ENCODE peak calls at places on chromosomes 4 and X, in ten cellular contexts. M, R, E, B, V, N, X, Z, C and T are unnamed samples.

GRCh38 chrX:135543924-135544323 is 23.5 kb downstream of the INTS6L start:
- DNase-seq in M (no peak), R (no peak), E (no peak), B (no peak), V (no peak), N (no peak), X (no peak), Z (no peak), C (no peak), T (peak; percentile 9)

GRCh38 chr4:164440196-164440595 is 313.7 kb upstream of the SMIM31 start:
- DNase-seq in M (no peak), R (no peak), E (no peak), B (no peak), V (no peak), N (no peak), X (no peak), Z (no peak), C (no peak), T (no peak)

GRCh38 chr4:5870701-5871100 is 22.2 kb downstream of the CRMP1 start:
- DNase-seq in M (no peak), R (no peak), E (no peak), B (no peak), V (no peak), N (no peak), X (no peak), Z (no peak), C (no peak), T (no peak)

GRCh38 chrX:19627533-19627932 is 112.2 kb upstream of the MAP3K15 start:
- DNase-seq in M (no peak), R (no peak), E (no peak), B (no peak), V (no peak), N (no peak), X (no peak), Z (no peak), C (no peak), T (no peak)

GRCh38 chr4:73828945-73829344 is 7.5 kb upstream of the CXCL6 start:
- DNase-seq in M (no peak), R (no peak), E (no peak), B (no peak), V (no peak), N (no peak), X (no peak), Z (no peak), C (no peak), T (no peak)

GRCh38 chr4:83197555-83198235 is 83.2 kb upstream of the PLAC8 start:
- DNase-seq in M (no peak), R (no peak), E (peak; percentile 71), B (no peak), V (no peak), N (no peak), X (peak; percentile 70), Z (no peak), C (no peak), T (no peak)

GRCh38 chr4:83599183-83599582 is 63.3 kb downstream of the GPAT3 start:
- DNase-seq in M (no peak), R (no peak), E (no peak), B (peak; percentile 58), V (peak; percentile 41), N (no peak), X (no peak), Z (no peak), C (peak; percentile 2), T (no peak)

GRCh38 chr4:42954925-42955669 is 62.6 kb downstream of the GRXCR1 start:
- DNase-seq in M (no peak), R (no peak), E (peak; percentile 58), B (no peak), V (no peak), N (no peak), X (no peak), Z (peak; percentile 14), C (no peak), T (no peak)

GRCh38 chrX:56313308-56313707 is 81.2 kb downstream of the KLF8 start:
- DNase-seq in M (no peak), R (no peak), E (no peak), B (no peak), V (no peak), N (no peak), X (no peak), Z (no peak), C (no peak), T (no peak)

GRCh38 chr4:1080961-1081688 is 32.2 kb downstream of the RNF212 start:
- DNase-seq in M (no peak), R (no peak), E (no peak), B (no peak), V (no peak), N (no peak), X (no peak), Z (no peak), C (no peak), T (no peak)

GRCh38 chr4:54556587-54556986 is 101.2 kb upstream of the KIT start:
- DNase-seq in M (no peak), R (no peak), E (no peak), B (no peak), V (no peak), N (no peak), X (no peak), Z (no peak), C (no peak), T (no peak)

GRCh38 chr4:100489316-100489715 is 28.5 kb downstream of the EMCN start:
- DNase-seq in M (no peak), R (no peak), E (no peak), B (no peak), V (no peak), N (no peak), X (no peak), Z (no peak), C (no peak), T (no peak)

GRCh38 chrX:23885803-23886202 is 21.9 kb downstream of the APOO start:
- DNase-seq in M (no peak), R (no peak), E (no peak), B (no peak), V (no peak), N (no peak), X (no peak), Z (no peak), C (no peak), T (no peak)

GRCh38 chr4:85677286-85677685 is 202.3 kb downstream of the ARHGAP24 start:
- DNase-seq in M (no peak), R (no peak), E (no peak), B (no peak), V (no peak), N (no peak), X (no peak), Z (no peak), C (no peak), T (no peak)

GRCh38 chr4:6198768-6199343 is 1.5 kb downstream of the JAKMIP1 start:
- DNase-seq in M (no peak), R (no peak), E (no peak), B (peak; percentile 20), V (peak; percentile 43), N (peak; percentile 48), X (no peak), Z (no peak), C (no peak), T (no peak)

GRCh38 chrX:12956704-12957541 is 18.0 kb upstream of the TMSB4X start:
- DNase-seq in M (no peak), R (peak; percentile 41), E (no peak), B (peak; percentile 55), V (no peak), N (no peak), X (no peak), Z (no peak), C (peak; percentile 45), T (no peak)

GRCh38 chr4:179027569-179027968 is 1585.3 kb upstream of the AGA start:
- DNase-seq in M (no peak), R (no peak), E (no peak), B (no peak), V (no peak), N (no peak), X (no peak), Z (no peak), C (no peak), T (no peak)

GRCh38 chrX:71178908-71179307 is 34.3 kb downstream of the NLGN3 start:
- DNase-seq in M (peak; percentile 39), R (peak; percentile 32), E (no peak), B (peak; percentile 32), V (peak; percentile 67), N (no peak), X (peak; percentile 34), Z (peak; percentile 66), C (peak; percentile 53), T (peak; percentile 30)

GRCh38 chr4:16609170-16609758 is 289.2 kb downstream of the LDB2 start:
- DNase-seq in M (no peak), R (no peak), E (no peak), B (no peak), V (no peak), N (no peak), X (no peak), Z (no peak), C (no peak), T (no peak)

GRCh38 chr4:69092190-69092589 is 4.1 kb upstream of the UGT2B7 start:
- DNase-seq in M (no peak), R (no peak), E (no peak), B (peak; percentile 39), V (no peak), N (no peak), X (no peak), Z (no peak), C (no peak), T (no peak)

GRCh38 chr4:26015133-26015651 is 101.2 kb downstream of the SMIM20 start:
- DNase-seq in M (peak; percentile 47), R (no peak), E (peak; percentile 84), B (no peak), V (no peak), N (peak; percentile 70), X (no peak), Z (peak; percentile 55), C (no peak), T (no peak)

GRCh38 chrX:56812515-56813105 is 83.6 kb downstream of the NBDY start:
- DNase-seq in M (no peak), R (no peak), E (no peak), B (no peak), V (no peak), N (no peak), X (no peak), Z (no peak), C (no peak), T (no peak)

GRCh38 chr4:122576261-122577188 is 44.3 kb downstream of the IL21 start:
- DNase-seq in M (no peak), R (no peak), E (no peak), B (peak; percentile 29), V (peak; percentile 67), N (no peak), X (no peak), Z (no peak), C (peak; percentile 42), T (no peak)

GRCh38 chr4:117893207-117893606 is 141.1 kb upstream of the NDST3 start:
- DNase-seq in M (no peak), R (no peak), E (no peak), B (no peak), V (no peak), N (no peak), X (no peak), Z (no peak), C (no peak), T (no peak)

GRCh38 chrX:137034508-137034872 is 695 bp upstream of the GPR101 start:
- DNase-seq in M (no peak), R (no peak), E (no peak), B (no peak), V (no peak), N (no peak), X (no peak), Z (no peak), C (no peak), T (no peak)

GRCh38 chrX:46762963-46763362 is 4.0 kb upstream of the SLC9A7 start:
- DNase-seq in M (no peak), R (no peak), E (no peak), B (no peak), V (no peak), N (no peak), X (no peak), Z (no peak), C (no peak), T (no peak)

GRCh38 chr4:157079441-157079840 is 3.5 kb downstream of the GLRB start:
- DNase-seq in M (no peak), R (no peak), E (no peak), B (no peak), V (no peak), N (no peak), X (no peak), Z (no peak), C (no peak), T (no peak)

GRCh38 chr4:147928400-147928799 is 196.5 kb downstream of the ARHGAP10 start:
- DNase-seq in M (no peak), R (no peak), E (no peak), B (no peak), V (no peak), N (no peak), X (no peak), Z (no peak), C (no peak), T (no peak)